ENCODE peak calls at places on chromosomes 1 and 21, in eight cellular contexts. E, N, K, R, V, Y, I and G are unnamed samples.

GRCh38 chr1:107016376-107016978 is 40.0 kb upstream of the PRMT6 start:
- DNase-seq in V (no peak), Y (no peak), I (no peak), R (no peak), N (no peak), K (no peak), E (no peak), G (no peak)

GRCh38 chr1:27872059-27872801 is at the start of gene THEMIS2:
- DNase-seq in K (peak), N (peak), E (peak), V (no peak), I (no peak), R (peak), Y (peak), G (peak)

GRCh38 chr1:206663832-206664652 is 20.7 kb upstream of the MAPKAPK2 start:
- DNase-seq in Y (peak), I (peak), V (peak), N (peak), K (peak), R (peak), E (peak), G (peak)

GRCh38 chr1:110155878-110156522 is 5.7 kb downstream of the SLC6A17 start:
- DNase-seq in E (peak), R (no peak), I (peak), K (peak), Y (peak), V (peak), N (peak), G (no peak)

GRCh38 chr1:94302497-94302896 is 65.1 kb upstream of the ARHGAP29 start:
- DNase-seq in N (no peak), Y (no peak), I (no peak), R (no peak), E (no peak), K (no peak), V (no peak), G (no peak)

GRCh38 chr1:8674912-8675311 is 142.5 kb downstream of the RERE start:
- DNase-seq in V (no peak), N (no peak), I (no peak), Y (peak), R (no peak), E (no peak), K (no peak), G (no peak)

GRCh38 chr1:244316986-244317655 is 134.6 kb downstream of the ADSS2 start:
- DNase-seq in R (no peak), V (no peak), E (no peak), I (no peak), N (no peak), K (no peak), Y (no peak), G (no peak)

GRCh38 chr1:21635138-21635535 is 34.0 kb downstream of the RAP1GAP start:
- DNase-seq in K (no peak), N (no peak), R (no peak), Y (no peak), E (no peak), I (no peak), V (no peak), G (no peak)

GRCh38 chr1:214004014-214004413 is 16.2 kb downstream of the PROX1 start:
- DNase-seq in R (no peak), E (no peak), I (no peak), Y (no peak), K (no peak), N (no peak), V (no peak), G (no peak)

GRCh38 chr1:221822591-221822990 is 80.7 kb upstream of the DUSP10 start:
- DNase-seq in K (no peak), E (no peak), I (no peak), V (no peak), Y (no peak), N (no peak), R (no peak), G (no peak)

GRCh38 chr1:217205578-217205977 is 425.3 kb downstream of the GPATCH2 start:
- DNase-seq in N (no peak), K (no peak), V (no peak), Y (no peak), R (no peak), E (no peak), I (no peak), G (no peak)

GRCh38 chr1:209641216-209642181 is 10.7 kb downstream of the LAMB3 start:
- DNase-seq in V (peak), K (no peak), E (no peak), N (peak), I (no peak), Y (peak), R (no peak), G (no peak)

GRCh38 chr21:26846036-26846931 is 1.1 kb upstream of the ADAMTS1 start:
- DNase-seq in I (no peak), E (no peak), Y (peak), K (no peak), N (peak), R (no peak), V (no peak), G (no peak)

GRCh38 chr1:113871597-113872113 is at the start of gene PTPN22:
- DNase-seq in V (peak), R (no peak), Y (peak), E (peak), I (peak), K (peak), N (peak), G (no peak)

GRCh38 chr1:74317663-74318062 is 82.5 kb downstream of the TNNI3K start:
- DNase-seq in R (no peak), K (no peak), E (no peak), Y (no peak), V (no peak), N (no peak), I (no peak), G (no peak)

GRCh38 chr1:39539252-39539790 is 37.3 kb downstream of the PABPC4 start:
- DNase-seq in E (peak), N (peak), Y (peak), I (peak), R (peak), V (peak), K (no peak), G (peak)

GRCh38 chr1:54136963-54137531 is 15.8 kb downstream of the CDCP2 start:
- DNase-seq in N (no peak), V (no peak), E (no peak), K (no peak), Y (no peak), I (no peak), R (no peak), G (no peak)

GRCh38 chr1:22289251-22289995 is 146.5 kb upstream of the WNT4 start:
- DNase-seq in E (no peak), V (no peak), I (no peak), R (no peak), Y (no peak), N (no peak), K (no peak), G (no peak)

GRCh38 chr1:204313675-204314074 is 46.1 kb downstream of the PLEKHA6 start:
- DNase-seq in Y (no peak), N (no peak), V (no peak), K (no peak), E (no peak), R (no peak), I (no peak), G (no peak)

GRCh38 chr1:6330410-6330827 is 63.1 kb downstream of the ACOT7 start:
- DNase-seq in E (no peak), I (peak), Y (peak), K (no peak), N (no peak), V (no peak), R (no peak), G (peak)